ENCODE peak calls at places on chromosomes 13 and 19, in four cellular contexts. C, V, R and G are unnamed samples.
A peak's percentile ranks its signal among the peaks of the same experiment; 100 is the strongest.

GRCh38 chr19:5913739-5914357 is at the start of gene CAPS:
- DNase-seq in C (peak; percentile 64), V (no peak), R (no peak), G (no peak)

GRCh38 chr19:16737909-16738308 is 18.3 kb downstream of the NWD1 start:
- DNase-seq in C (no peak), V (no peak), R (no peak), G (no peak)

GRCh38 chr13:97004096-97004876 is 10.0 kb upstream of the OXGR1 start:
- DNase-seq in C (peak; percentile 94), V (no peak), R (no peak), G (no peak)

GRCh38 chr19:33683881-33684549 is 62.3 kb downstream of the CHST8 start:
- DNase-seq in C (peak; percentile 49), V (no peak), R (no peak), G (no peak)

GRCh38 chr19:9934132-9934950 is 2.0 kb downstream of the OLFM2 start:
- DNase-seq in C (no peak), V (peak; percentile 92), R (peak; percentile 77), G (peak; percentile 69)

GRCh38 chr19:17678836-17679235 is 9.3 kb downstream of the UNC13A start:
- DNase-seq in C (no peak), V (no peak), R (no peak), G (no peak)

GRCh38 chr13:99357149-99357596 is 50.0 kb upstream of the GPR183 start:
- DNase-seq in C (peak; percentile 89), V (no peak), R (peak; percentile 64), G (peak; percentile 66)

GRCh38 chr19:16325161-16325527 is 518 bp downstream of the KLF2 start:
- DNase-seq in C (no peak), V (peak; percentile 65), R (peak; percentile 35), G (no peak)

GRCh38 chr19:17246681-17247425 is 1.1 kb upstream of the NR2F6 start:
- DNase-seq in C (peak; percentile 37), V (peak; percentile 88), R (no peak), G (no peak)

GRCh38 chr19:6521718-6522646 is 8.8 kb upstream of the TNFSF9 start:
- DNase-seq in C (peak; percentile 42), V (no peak), R (peak; percentile 85), G (no peak)

GRCh38 chr19:55109527-55110291 is 7.7 kb downstream of the PPP1R12C start:
- DNase-seq in C (no peak), V (peak; percentile 39), R (no peak), G (no peak)

GRCh38 chr19:2488942-2489731 is 13.2 kb downstream of the GADD45B start:
- DNase-seq in C (peak; percentile 40), V (peak; percentile 92), R (no peak), G (no peak)

GRCh38 chr13:39448831-39449230 is 154.2 kb downstream of the LHFPL6 start:
- DNase-seq in C (no peak), V (no peak), R (no peak), G (no peak)

GRCh38 chr19:13712767-13713201 is 51.5 kb upstream of the MRI1 start:
- DNase-seq in C (peak; percentile 56), V (no peak), R (no peak), G (no peak)

GRCh38 chr19:18860725-18861124 is 29.0 kb downstream of the UPF1 start:
- DNase-seq in C (no peak), V (no peak), R (no peak), G (no peak)

GRCh38 chr19:51138549-51138979 is 3.5 kb upstream of the SIGLEC7 start:
- DNase-seq in C (no peak), V (no peak), R (no peak), G (no peak)

GRCh38 chr13:101835920-101836319 is 383.4 kb downstream of the ITGBL1 start:
- DNase-seq in C (no peak), V (no peak), R (no peak), G (no peak)

GRCh38 chr13:99313473-99313872 is 6.3 kb upstream of the GPR183 start:
- DNase-seq in C (no peak), V (no peak), R (no peak), G (no peak)

GRCh38 chr19:3868770-3869456 is at the start of gene ZFR2:
- DNase-seq in C (no peak), V (peak; percentile 86), R (peak; percentile 39), G (no peak)

GRCh38 chr13:104477256-104477655 is 1411.0 kb upstream of the SLC10A2 start:
- DNase-seq in C (peak; percentile 80), V (no peak), R (no peak), G (no peak)

GRCh38 chr13:95641961-95642621 is 2.4 kb downstream of the DZIP1 start:
- DNase-seq in C (peak; percentile 72), V (peak; percentile 77), R (no peak), G (no peak)

GRCh38 chr19:4547303-4548237 is 7.7 kb upstream of the LRG1 start:
- DNase-seq in C (no peak), V (peak; percentile 59), R (no peak), G (peak; percentile 17)

GRCh38 chr13:26328326-26328725 is 74.4 kb downstream of the CDK8 start:
- DNase-seq in C (no peak), V (no peak), R (no peak), G (no peak)

GRCh38 chr19:27774337-27774736 is 1438.6 kb downstream of the UQCRFS1 start:
- DNase-seq in C (no peak), V (no peak), R (no peak), G (peak; percentile 15)

GRCh38 chr13:25329706-25330105 is 28.3 kb downstream of the NUP58 start:
- DNase-seq in C (peak; percentile 35), V (no peak), R (no peak), G (no peak)

GRCh38 chr13:30978981-30979956 is 46.8 kb downstream of the TEX26 start:
- DNase-seq in C (no peak), V (peak; percentile 29), R (no peak), G (no peak)

GRCh38 chr19:42532881-42533280 is 4.6 kb upstream of the CEACAM1 start:
- DNase-seq in C (no peak), V (no peak), R (no peak), G (no peak)

GRCh38 chr19:50780753-50781480 is 9.3 kb upstream of the ACP4 start:
- DNase-seq in C (no peak), V (no peak), R (no peak), G (no peak)

GRCh38 chr13:65756071-65756671 is 1474.0 kb downstream of the PCDH9 start:
- DNase-seq in C (no peak), V (no peak), R (no peak), G (no peak)

GRCh38 chr13:26895808-26896466 is 135.4 kb upstream of the GPR12 start:
- DNase-seq in C (no peak), V (no peak), R (no peak), G (no peak)

GRCh38 chr19:38151242-38151641 is 72.8 kb downstream of the DPF1 start:
- DNase-seq in C (no peak), V (no peak), R (no peak), G (no peak)

GRCh38 chr19:58338825-58339558 is 12.2 kb downstream of the ZSCAN22 start:
- DNase-seq in C (peak; percentile 17), V (no peak), R (no peak), G (no peak)

GRCh38 chr19:4295972-4296771 is 6.0 kb downstream of the TMIGD2 start:
- DNase-seq in C (peak; percentile 20), V (peak; percentile 90), R (no peak), G (no peak)

DNA sequence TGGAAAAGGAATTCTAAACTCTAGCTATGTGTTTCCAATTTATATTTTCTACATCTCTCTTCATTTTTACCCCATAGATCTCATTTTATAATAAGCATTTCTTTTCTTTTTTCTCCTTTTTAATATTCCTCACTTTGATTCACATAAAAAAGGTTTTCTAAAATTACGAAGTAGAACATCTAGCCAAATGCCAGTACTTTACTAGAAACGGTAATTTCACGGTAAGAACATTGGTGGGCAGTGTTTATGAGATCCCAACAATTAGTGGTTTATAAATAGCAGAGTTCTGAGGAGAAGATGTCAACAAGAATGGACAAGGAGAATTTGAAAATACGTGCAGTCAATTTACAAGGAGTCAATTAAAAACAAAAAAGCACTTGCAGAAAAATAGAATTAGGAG is 94.8 kb downstream of the PCDH9 start:
- DNase-seq in C (no peak), V (no peak), R (no peak), G (no peak)
- H3K27ac ChIP-seq in C (no peak overlapping the region), V (no peak overlapping the region), R (no peak overlapping the region), G (no peak overlapping the region)

DNA sequence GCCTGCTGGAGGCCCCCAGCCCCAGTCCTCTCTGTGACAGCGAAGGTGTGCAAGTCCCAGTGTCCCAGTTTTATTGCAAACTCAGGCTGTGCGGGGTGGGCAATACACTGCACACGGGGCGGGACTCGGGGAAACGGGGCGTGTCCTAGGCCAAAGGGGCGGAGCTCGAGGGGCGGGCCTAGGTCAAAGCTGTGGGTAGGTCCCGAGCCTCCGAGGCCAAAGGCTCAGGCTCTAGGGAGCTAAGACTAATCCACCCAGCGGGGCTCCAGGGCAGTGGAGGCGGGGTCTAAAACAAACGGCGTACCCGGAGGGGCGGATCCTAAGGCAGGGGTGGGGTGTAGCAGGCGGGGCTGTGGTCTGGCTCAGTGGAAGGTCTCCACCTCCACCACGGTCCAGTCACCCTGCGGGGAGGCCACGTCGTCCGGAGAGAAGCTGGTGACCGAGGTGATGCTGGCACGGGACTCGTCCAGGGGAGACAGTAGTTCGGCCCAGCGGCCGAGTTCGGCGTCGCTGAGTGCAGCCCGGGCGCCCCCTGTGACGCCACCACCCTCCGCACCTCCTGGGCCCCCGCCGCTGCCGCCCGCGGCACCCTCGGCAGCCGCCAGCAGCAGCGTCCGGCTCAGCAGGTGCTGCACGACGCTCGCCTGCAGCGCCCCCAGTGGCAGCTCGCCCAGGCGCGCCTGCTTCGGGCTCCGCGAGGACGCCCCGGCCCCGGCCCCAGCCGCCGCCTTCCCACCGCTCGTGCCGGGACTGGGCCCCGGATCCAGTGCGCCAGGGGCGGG is 5.3 kb downstream of the PRR36 start:
- DNase-seq in C (peak; percentile 34), V (peak; percentile 61), R (peak; percentile 85), G (peak; percentile 91)
- H3K27ac ChIP-seq in C (no peak overlapping the region), V (no peak overlapping the region), R (peak overlapping the region; percentile 64), G (peak overlapping the region; percentile 78)

GRCh38 chr13:51291341-51291740 is 48.1 kb upstream of the SERPINE3 start:
- DNase-seq in C (peak; percentile 70), V (no peak), R (no peak), G (no peak)
- H3K27ac ChIP-seq in C (no peak overlapping the region), V (no peak overlapping the region), R (no peak overlapping the region), G (no peak overlapping the region)

GRCh38 chr19:1170938-1171754 is 2.9 kb downstream of the SBNO2 start:
- DNase-seq in C (no peak), V (no peak), R (peak; percentile 20), G (no peak)
- H3K27ac ChIP-seq in C (peak overlapping the region; percentile 97), V (no peak overlapping the region), R (no peak overlapping the region), G (no peak overlapping the region)

DNA sequence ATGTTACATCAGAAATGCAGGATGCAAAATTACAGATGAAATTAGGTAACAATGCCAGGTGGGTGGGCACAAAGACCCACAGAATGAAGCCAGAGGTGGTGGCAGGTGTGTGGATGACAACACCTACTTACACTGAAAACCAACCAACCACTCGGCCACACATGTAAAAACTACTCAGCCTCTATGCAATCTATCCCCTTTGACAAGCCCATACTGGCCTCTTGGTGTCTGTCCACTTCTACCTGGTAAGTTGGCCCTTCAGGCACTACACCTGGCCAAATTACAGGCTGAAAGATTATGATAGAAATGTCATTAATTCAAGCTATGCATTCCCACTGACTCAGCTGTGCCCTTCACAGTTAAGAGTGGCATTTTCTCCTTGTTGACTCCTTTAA is 50.0 kb downstream of the BRD4 start:
- DNase-seq in C (no peak), V (no peak), R (no peak), G (no peak)
- H3K27ac ChIP-seq in C (no peak overlapping the region), V (peak overlapping the region; percentile 86), R (no peak overlapping the region), G (peak overlapping the region; percentile 53)

GRCh38 chr19:48616491-48617056 is 1.7 kb upstream of the FAM83E start:
- DNase-seq in C (no peak), V (no peak), R (no peak), G (no peak)
- H3K27ac ChIP-seq in C (no peak overlapping the region), V (no peak overlapping the region), R (no peak overlapping the region), G (peak overlapping the region; percentile 18)